ENCODE peak calls at places on chromosomes 3 and 15, in four cellular contexts. V is HepG2, F is H1, Q is A549. P is an unnamed sample. For H3K4me1, the result is how much of the 10 kb centered on the place peaks cover.

GRCh38 chr3:71304684-71305083 is 278.8 kb downstream of the FOXP1 start:
- DNase-seq in V (peak), F (no peak), Q (no peak), P (no peak)

GRCh38 chr15:81023483-81024264 is 23.0 kb downstream of the TLNRD1 start:
- DNase-seq in V (no peak), F (no peak), Q (no peak), P (peak)

GRCh38 chr3:150242220-150242938 is 165.7 kb upstream of the TSC22D2 start:
- DNase-seq in V (no peak), F (no peak), Q (no peak), P (no peak)

GRCh38 chr3:106333911-106334618 is 465.3 kb upstream of the CBLB start:
- DNase-seq in V (no peak), F (no peak), Q (no peak), P (no peak)

GRCh38 chr15:81274932-81275341 is 49.0 kb downstream of the STARD5 start:
- DNase-seq in V (peak), F (peak), Q (peak), P (peak)

GRCh38 chr15:90104551-90104950 is 2.3 kb upstream of the IDH2 start:
- DNase-seq in V (no peak), F (no peak), Q (no peak), P (no peak)

GRCh38 chr3:193941486-193941885 is 194.5 kb upstream of the HES1 start:
- DNase-seq in V (no peak), F (no peak), Q (no peak), P (no peak)

GRCh38 chr3:187183903-187184302 is 13.4 kb upstream of the RTP1 start:
- DNase-seq in V (no peak), F (no peak), Q (no peak), P (no peak)

GRCh38 chr3:52845157-52845556 is 10.3 kb upstream of the MUSTN1 start:
- DNase-seq in V (peak), F (no peak), Q (no peak), P (no peak)

GRCh38 chr15:81612631-81613030 is 238.6 kb upstream of the TMC3 start:
- DNase-seq in V (no peak), F (peak), Q (no peak), P (no peak)

GRCh38 chr3:42739401-42740158 is 33.5 kb downstream of the CCDC13 start:
- DNase-seq in V (peak), F (peak), Q (no peak), P (no peak)

GRCh38 chr3:172139528-172140276 is 100.3 kb downstream of the FNDC3B start:
- DNase-seq in V (no peak), F (no peak), Q (no peak), P (no peak)
- H3K4me1 ChIP-seq in V (half or more), F (under half), Q (half or more), P (half or more)

GRCh38 chr15:66657062-66658020 is 44.7 kb upstream of the SMAD6 start:
- DNase-seq in V (no peak), F (peak), Q (no peak), P (no peak)

GRCh38 chr15:66658057-66658456 is 44.0 kb upstream of the SMAD6 start:
- DNase-seq in V (no peak), F (no peak), Q (no peak), P (no peak)

GRCh38 chr15:66661432-66662096 is 40.5 kb upstream of the SMAD6 start:
- DNase-seq in V (no peak), F (no peak), Q (no peak), P (no peak)

GRCh38 chr15:66659384-66659783 is 42.7 kb upstream of the SMAD6 start:
- DNase-seq in V (no peak), F (no peak), Q (no peak), P (no peak)

DNA sequence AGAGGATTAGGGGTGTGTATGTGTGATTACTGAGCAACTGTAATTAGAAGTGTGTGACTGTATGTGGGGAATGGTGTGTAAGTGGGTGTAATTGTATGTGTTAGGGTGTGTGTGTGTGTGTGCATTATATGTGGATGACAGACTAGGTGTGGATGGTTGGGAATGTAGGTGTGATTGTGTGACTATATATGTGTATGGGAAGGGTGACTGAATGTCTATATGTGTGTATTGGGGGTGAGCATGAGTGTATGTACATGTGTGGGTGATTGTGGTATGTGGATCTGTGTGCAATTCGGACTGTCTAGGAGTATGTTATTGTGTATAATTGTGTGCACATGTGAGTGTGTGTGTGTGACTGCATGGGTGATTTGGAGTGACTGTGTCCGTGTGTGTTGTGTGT is 43.2 kb upstream of the SMAD6 start:
- DNase-seq in V (no peak), F (no peak), Q (no peak), P (no peak)
- TF ChIP-seq KDM1A in V (no peak), F (no peak), Q (no peak), P (no peak)

GRCh38 chr3:10398341-10398740 is 77.4 kb upstream of the SEC13 start:
- DNase-seq in V (no peak), F (no peak), Q (no peak), P (no peak)
- H3K4me1 ChIP-seq in V (under half), F (under half), Q (under half), P (under half)

GRCh38 chr15:64774556-64775523 is 549 bp downstream of the RBPMS2 start:
- DNase-seq in V (no peak), F (peak), Q (peak), P (no peak)

GRCh38 chr15:64773606-64774555 is 1.5 kb downstream of the RBPMS2 start:
- DNase-seq in V (no peak), F (peak), Q (no peak), P (no peak)

GRCh38 chr15:64770626-64771025 is 4.8 kb downstream of the RBPMS2 start:
- DNase-seq in V (no peak), F (no peak), Q (no peak), P (no peak)

GRCh38 chr15:64772488-64772887 is 2.9 kb downstream of the RBPMS2 start:
- DNase-seq in V (no peak), F (no peak), Q (no peak), P (no peak)

GRCh38 chr15:64772964-64773363 is 2.4 kb downstream of the RBPMS2 start:
- DNase-seq in V (no peak), F (no peak), Q (no peak), P (no peak)
- TF ChIP-seq KDM1A in V (no peak), F (no peak), Q (no peak), P (no peak)

DNA sequence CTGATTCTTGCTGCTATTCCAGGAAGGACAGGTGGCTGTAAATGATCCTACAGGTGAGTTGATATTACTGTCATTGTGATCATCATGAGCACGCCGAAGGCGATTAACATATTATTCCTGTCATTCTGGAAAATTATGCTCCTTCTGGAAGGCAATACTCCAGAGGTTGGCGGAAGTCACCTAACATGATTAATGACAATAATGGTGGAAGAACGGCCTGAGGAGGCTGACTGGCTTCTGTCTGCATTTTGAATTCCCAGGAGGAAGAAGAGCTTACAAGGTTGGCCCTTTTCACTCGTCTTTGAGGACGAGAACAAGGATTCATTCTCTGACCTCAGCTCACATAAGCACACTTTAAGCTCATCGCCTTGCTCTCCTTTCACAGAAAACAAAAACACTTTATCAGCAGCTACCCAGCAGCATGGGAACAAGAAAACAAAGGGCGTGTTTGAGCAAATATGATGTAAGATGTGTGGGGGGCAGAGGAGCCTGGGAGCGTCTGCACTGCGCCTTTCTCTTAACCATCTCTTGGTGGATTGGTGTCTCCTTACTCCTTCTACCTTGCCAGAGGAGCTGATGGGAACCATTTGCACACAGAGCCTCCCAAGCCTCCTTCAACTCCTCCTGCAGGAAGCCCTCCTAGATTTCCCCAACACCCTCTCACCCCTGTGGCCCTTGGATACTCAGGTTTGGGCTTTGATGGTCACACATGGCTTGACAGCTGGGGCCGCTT is 23.0 kb downstream of the ACSBG1 start:
- DNase-seq in V (no peak), F (peak), Q (peak), P (no peak)
- H3K4me1 ChIP-seq in V (under half), F (under half), Q (under half), P (under half)

GRCh38 chr15:65377976-65378366 is at the start of gene IGDCC3:
- DNase-seq in V (peak), F (peak), Q (no peak), P (no peak)

GRCh38 chr15:65375871-65376552 is 1.8 kb downstream of the IGDCC3 start:
- DNase-seq in V (no peak), F (no peak), Q (no peak), P (no peak)

GRCh38 chr15:65376767-65377104 is 1.1 kb downstream of the IGDCC3 start:
- DNase-seq in V (no peak), F (no peak), Q (no peak), P (no peak)

GRCh38 chr15:65374831-65375401 is 2.9 kb downstream of the IGDCC3 start:
- DNase-seq in V (no peak), F (no peak), Q (no peak), P (no peak)

GRCh38 chr15:65377105-65377975 is 462 bp downstream of the IGDCC3 start:
- DNase-seq in V (no peak), F (peak), Q (peak), P (no peak)
- TF ChIP-seq KDM1A in V (no peak), F (no peak), Q (no peak), P (no peak)